ENCODE peak calls at places on chromosomes 5 and 9, in four cellular contexts. N, R, B and F are unnamed samples.

GRCh38 chr5:172659909-172660628 is 19.0 kb downstream of the NEURL1B start:
- DNase-seq in N (peak), R (peak), B (peak), F (peak)

GRCh38 chr5:174581483-174581882 is 142.9 kb upstream of the MSX2 start:
- DNase-seq in N (peak), R (no peak), B (no peak), F (no peak)

GRCh38 chr5:3262451-3262850 is 333.2 kb upstream of the IRX1 start:
- DNase-seq in N (no peak), R (no peak), B (no peak), F (no peak)

GRCh38 chr5:157390179-157390923 is 69.7 kb upstream of the NIPAL4 start:
- DNase-seq in N (peak), R (peak), B (no peak), F (no peak)

GRCh38 chr5:99122976-99123375 is 194.2 kb upstream of the CHD1 start:
- DNase-seq in N (no peak), R (no peak), B (no peak), F (no peak)

GRCh38 chr9:129080312-129080607 is 651 bp upstream of the DOLPP1 start:
- DNase-seq in N (no peak), R (no peak), B (no peak), F (no peak)

GRCh38 chr9:123322771-123323481 is 33.1 kb upstream of the CRB2 start:
- DNase-seq in N (no peak), R (no peak), B (no peak), F (no peak)

GRCh38 chr5:68239485-68239884 is 23.9 kb downstream of the PIK3R1 start:
- DNase-seq in N (peak), R (peak), B (peak), F (peak)

GRCh38 chr5:133769842-133770241 is 157.5 kb upstream of the FSTL4 start:
- DNase-seq in N (no peak), R (no peak), B (no peak), F (no peak)

DNA sequence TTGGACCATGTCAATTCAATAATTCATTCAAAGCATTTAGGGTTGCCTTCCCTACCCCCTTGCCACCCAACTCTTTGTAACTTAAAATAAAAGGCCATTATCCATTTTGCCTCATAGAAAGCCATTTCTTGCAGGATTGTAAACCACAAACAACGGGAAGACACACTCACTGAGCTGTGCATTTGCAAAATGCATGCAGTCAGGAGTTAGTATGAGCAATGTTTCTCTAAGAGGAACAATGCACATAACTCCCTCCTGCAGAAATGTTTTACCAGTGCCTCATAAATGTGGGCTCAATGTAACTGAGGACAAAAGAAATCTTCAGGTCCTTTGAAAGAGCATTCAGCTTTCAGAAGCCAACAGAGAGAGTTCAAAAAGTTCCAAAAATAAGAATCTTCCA is 98.5 kb upstream of the ABCA1 start:
- DNase-seq in N (no peak), R (peak), B (no peak), F (no peak)
- H3K4me3 ChIP-seq in N (no peak), R (no peak), B (no peak), F (no peak)

GRCh38 chr5:140633081-140633471 is at the start of gene CD14:
- DNase-seq in N (peak), R (no peak), B (peak), F (peak)

GRCh38 chr5:140631063-140631462 is 1.9 kb downstream of the CD14 start:
- DNase-seq in N (no peak), R (no peak), B (no peak), F (no peak)

GRCh38 chr5:140634103-140634502 is 1.1 kb upstream of the CD14 start:
- DNase-seq in N (no peak), R (no peak), B (no peak), F (no peak)

GRCh38 chr5:140631831-140632365 is 1.1 kb downstream of the CD14 start:
- DNase-seq in N (no peak), R (no peak), B (no peak), F (no peak)

GRCh38 chr5:140632366-140633080 is 452 bp downstream of the CD14 start:
- DNase-seq in N (peak), R (no peak), B (peak), F (peak)
- H3K4me3 ChIP-seq in N (peak), R (peak), B (peak), F (peak)

GRCh38 chr9:71766663-71767062 is 1.6 kb downstream of the CEMIP2 start:
- DNase-seq in N (no peak), R (no peak), B (no peak), F (no peak)
- H3K4me3 ChIP-seq in N (peak), R (peak), B (peak), F (peak)

GRCh38 chr9:125346351-125346750 is 84.7 kb downstream of the GAPVD1 start:
- DNase-seq in N (no peak), R (no peak), B (no peak), F (no peak)
- H3K4me3 ChIP-seq in N (no peak), R (no peak), B (no peak), F (no peak)

GRCh38 chr5:38554860-38555259 is 1.6 kb downstream of the LIFR start:
- DNase-seq in N (no peak), R (no peak), B (no peak), F (no peak)
- H3K4me3 ChIP-seq in N (peak), R (peak), B (peak), F (peak)

GRCh38 chr9:33166263-33167083 is 663 bp downstream of the B4GALT1 start:
- DNase-seq in N (peak), R (no peak), B (no peak), F (peak)

GRCh38 chr9:33165263-33166151 is 1.6 kb downstream of the B4GALT1 start:
- DNase-seq in N (peak), R (peak), B (no peak), F (no peak)

GRCh38 chr9:33163433-33164137 is 3.6 kb downstream of the B4GALT1 start:
- DNase-seq in N (no peak), R (no peak), B (no peak), F (no peak)

GRCh38 chr9:33162721-33163311 is 4.3 kb downstream of the B4GALT1 start:
- DNase-seq in N (peak), R (peak), B (no peak), F (peak)

GRCh38 chr9:33164138-33164809 is 2.9 kb downstream of the B4GALT1 start:
- DNase-seq in N (no peak), R (no peak), B (no peak), F (no peak)
- H3K4me3 ChIP-seq in N (peak), R (peak), B (peak), F (peak)

GRCh38 chr9:35813434-35814105 is 1.3 kb downstream of the HINT2 start:
- DNase-seq in N (no peak), R (no peak), B (no peak), F (no peak)
- H3K4me3 ChIP-seq in N (peak), R (no peak), B (peak), F (peak)